ENCODE peak calls at places on chromosomes 12 and 14, in eight cellular contexts. C is left colon, Z is nephron progenitor cell, J is hepatocyte, U is NCI-H1694, H is germinal center, W is T-cell, X is GM12865. A is an unnamed sample.

GRCh38 chr14:99137001-99137700 is 134.8 kb downstream of the BCL11B start:
- DNase-seq in C (no peak), Z (no peak), J (no peak), U (no peak), H (no peak), W (no peak), X (no peak), A (no peak)

GRCh38 chr12:106034316-106034715 is 104.4 kb downstream of the NUAK1 start:
- DNase-seq in C (no peak), Z (no peak), J (no peak), U (no peak), H (no peak), W (no peak), X (no peak), A (no peak)

GRCh38 chr14:97723834-97724770 is 926.9 kb downstream of the VRK1 start:
- DNase-seq in C (no peak), Z (no peak), J (no peak), U (no peak), H (no peak), W (peak; percentile 25), X (peak; percentile 54), A (no peak)

GRCh38 chr12:53097207-53097563 is 282 bp upstream of the IGFBP6 start:
- DNase-seq in C (no peak), Z (no peak), J (no peak), U (no peak), H (no peak), W (no peak), X (no peak), A (no peak)

GRCh38 chr12:107351109-107351508 is 257.8 kb upstream of the CRY1 start:
- DNase-seq in C (no peak), Z (no peak), J (no peak), U (no peak), H (no peak), W (no peak), X (no peak), A (no peak)

GRCh38 chr12:19130224-19131019 is 889 bp downstream of the PLEKHA5 start:
- DNase-seq in C (peak; percentile 54), Z (peak; percentile 54), J (peak; percentile 49), U (no peak), H (peak; percentile 2), W (no peak), X (no peak), A (peak; percentile 36)

GRCh38 chr14:83217492-83217891 is 1683.8 kb upstream of the SEL1L start:
- DNase-seq in C (peak; percentile 6), Z (no peak), J (peak; percentile 53), U (no peak), H (no peak), W (no peak), X (no peak), A (no peak)

GRCh38 chr12:11158885-11159444 is 12.0 kb upstream of the SMIM10L1 start:
- DNase-seq in C (no peak), Z (no peak), J (no peak), U (no peak), H (no peak), W (no peak), X (no peak), A (no peak)

GRCh38 chr12:124568431-124569374 is 1.3 kb upstream of the NCOR2 start:
- DNase-seq in C (peak; percentile 63), Z (peak; percentile 52), J (peak; percentile 80), U (peak; percentile 81), H (peak; percentile 76), W (no peak), X (peak; percentile 78), A (no peak)

GRCh38 chr12:89707992-89708792 is 446 bp downstream of the ATP2B1 start:
- DNase-seq in C (peak; percentile 60), Z (peak; percentile 57), J (peak; percentile 59), U (no peak), H (peak; percentile 42), W (no peak), X (peak; percentile 56), A (peak; percentile 29)

GRCh38 chr14:68085742-68086141 is 266.2 kb downstream of the RAD51B start:
- DNase-seq in C (no peak), Z (no peak), J (no peak), U (no peak), H (no peak), W (no peak), X (no peak), A (no peak)

GRCh38 chr12:108722992-108723766 is 8.1 kb downstream of the CORO1C start:
- DNase-seq in C (no peak), Z (no peak), J (no peak), U (no peak), H (no peak), W (no peak), X (peak; percentile 38), A (no peak)

GRCh38 chr12:112574896-112575558 is 156.3 kb downstream of the PTPN11 start:
- DNase-seq in C (no peak), Z (peak; percentile 44), J (no peak), U (no peak), H (no peak), W (no peak), X (no peak), A (no peak)

GRCh38 chr12:7271904-7272303 is 32.0 kb upstream of the ACSM4 start:
- DNase-seq in C (no peak), Z (no peak), J (no peak), U (no peak), H (no peak), W (no peak), X (no peak), A (no peak)

GRCh38 chr14:50964683-50965390 is 20.6 kb upstream of the PYGL start:
- DNase-seq in C (peak; percentile 32), Z (no peak), J (peak; percentile 88), U (no peak), H (no peak), W (no peak), X (no peak), A (no peak)

GRCh38 chr12:53456654-53457366 is 4.9 kb downstream of the PCBP2 start:
- DNase-seq in C (no peak), Z (no peak), J (no peak), U (no peak), H (no peak), W (no peak), X (no peak), A (no peak)

GRCh38 chr12:66683822-66684221 is 4.9 kb upstream of the GRIP1 start:
- DNase-seq in C (no peak), Z (no peak), J (no peak), U (no peak), H (no peak), W (no peak), X (no peak), A (no peak)

GRCh38 chr12:457676-458075 is 2.1 kb upstream of the B4GALNT3 start:
- DNase-seq in C (no peak), Z (no peak), J (no peak), U (no peak), H (no peak), W (no peak), X (peak; percentile 26), A (no peak)

GRCh38 chr12:68221497-68221896 is 4.1 kb downstream of the IL26 start:
- DNase-seq in C (no peak), Z (no peak), J (no peak), U (no peak), H (no peak), W (no peak), X (no peak), A (no peak)

GRCh38 chr12:67287311-67287710 is 18.2 kb downstream of the CAND1 start:
- DNase-seq in C (no peak), Z (no peak), J (no peak), U (no peak), H (no peak), W (no peak), X (no peak), A (no peak)

GRCh38 chr14:30638926-30639325 is 16.8 kb downstream of the SCFD1 start:
- DNase-seq in C (no peak), Z (no peak), J (no peak), U (no peak), H (no peak), W (no peak), X (no peak), A (no peak)

GRCh38 chr12:48789858-48790326 is 1.0 kb upstream of the ADCY6 start:
- DNase-seq in C (no peak), Z (no peak), J (no peak), U (no peak), H (no peak), W (no peak), X (no peak), A (no peak)

GRCh38 chr12:117282490-117282889 is 78.9 kb downstream of the NOS1 start:
- DNase-seq in C (no peak), Z (no peak), J (no peak), U (no peak), H (no peak), W (no peak), X (no peak), A (no peak)

GRCh38 chr12:94660436-94660835 is 10.1 kb upstream of the TMCC3 start:
- DNase-seq in C (no peak), Z (no peak), J (no peak), U (no peak), H (no peak), W (no peak), X (no peak), A (no peak)

GRCh38 chr12:7935464-7935772 is 569 bp downstream of the SLC2A3 start:
- DNase-seq in C (no peak), Z (no peak), J (no peak), U (no peak), H (no peak), W (no peak), X (peak; percentile 25), A (no peak)

GRCh38 chr14:25049559-25050493 is at the start of gene STXBP6:
- DNase-seq in C (peak; percentile 82), Z (peak; percentile 85), J (peak; percentile 91), U (no peak), H (peak; percentile 52), W (no peak), X (peak; percentile 6), A (peak; percentile 59)

GRCh38 chr12:113533842-113534375 is 62.2 kb upstream of the LHX5 start:
- DNase-seq in C (no peak), Z (no peak), J (no peak), U (no peak), H (no peak), W (no peak), X (no peak), A (no peak)

GRCh38 chr12:7989827-7990491 is 42.6 kb upstream of the FOXJ2 start:
- DNase-seq in C (peak; percentile 19), Z (no peak), J (no peak), U (no peak), H (no peak), W (peak; percentile 15), X (peak; percentile 38), A (no peak)

GRCh38 chr12:15534870-15535269 is 212.6 kb downstream of the PTPRO start:
- DNase-seq in C (no peak), Z (no peak), J (no peak), U (no peak), H (no peak), W (no peak), X (no peak), A (no peak)

GRCh38 chr12:47990351-47991105 is 13.7 kb downstream of the COL2A1 start:
- DNase-seq in C (no peak), Z (no peak), J (peak; percentile 51), U (no peak), H (peak; percentile 70), W (peak; percentile 43), X (peak; percentile 82), A (no peak)

GRCh38 chr14:83535396-83535906 is 1994.5 kb upstream of the FLRT2 start:
- DNase-seq in C (no peak), Z (no peak), J (no peak), U (no peak), H (no peak), W (no peak), X (no peak), A (no peak)

GRCh38 chr14:104420990-104421389 is 158.6 kb upstream of the C14orf180 start:
- DNase-seq in C (no peak), Z (no peak), J (no peak), U (no peak), H (no peak), W (no peak), X (no peak), A (no peak)

GRCh38 chr12:132171293-132171967 is 27.2 kb downstream of the NOC4L start:
- DNase-seq in C (no peak), Z (no peak), J (no peak), U (no peak), H (no peak), W (no peak), X (no peak), A (peak; percentile 4)

GRCh38 chr12:58608711-58609110 is 311.6 kb downstream of the LRIG3 start:
- DNase-seq in C (no peak), Z (no peak), J (no peak), U (no peak), H (no peak), W (no peak), X (no peak), A (no peak)